ENCODE peak calls at places on chromosomes 4 and X, in seven cellular contexts. One of them, this sample, is unnamed.

GRCh38 chr4:180665994-180666818 is 1577.0 kb upstream of the TENM3 start:
- DNase-seq in NCI-H146: peak; percentile 86
- DNase-seq in amniotic epithelial cell: peak; percentile 29
- DNase-seq in lung: no peak
- DNase-seq in nucleus accumbens: peak; percentile 15
- DNase-seq in stimulated activated CD8-positive, alpha-beta memory T cell treated with anti-CD3 and anti-CD28 coated beads, Interleukin-7, amount 100 ng/mL, for 1 hour: no peak
- DNase-seq in H4: peak; percentile 76
- DNase-seq in this sample: peak; percentile 58

GRCh38 chrX:10656214-10656613 is 35.8 kb upstream of the MID1 start:
- DNase-seq in NCI-H146: peak; percentile 96
- DNase-seq in stimulated activated CD8-positive, alpha-beta memory T cell treated with anti-CD3 and anti-CD28 coated beads, Interleukin-7, amount 100 ng/mL, for 1 hour: no peak
- DNase-seq in lung: no peak
- DNase-seq in amniotic epithelial cell: no peak
- DNase-seq in H4: no peak
- DNase-seq in nucleus accumbens: no peak
- DNase-seq in this sample: no peak

GRCh38 chr4:45186249-45186648 is 459.9 kb upstream of the GNPDA2 start:
- DNase-seq in H4: peak; percentile 44
- DNase-seq in nucleus accumbens: no peak
- DNase-seq in amniotic epithelial cell: no peak
- DNase-seq in stimulated activated CD8-positive, alpha-beta memory T cell treated with anti-CD3 and anti-CD28 coated beads, Interleukin-7, amount 100 ng/mL, for 1 hour: no peak
- DNase-seq in lung: no peak
- DNase-seq in NCI-H146: no peak
- DNase-seq in this sample: no peak

GRCh38 chrX:73262991-73263390 is 48.3 kb upstream of the NAP1L2 start:
- DNase-seq in stimulated activated CD8-positive, alpha-beta memory T cell treated with anti-CD3 and anti-CD28 coated beads, Interleukin-7, amount 100 ng/mL, for 1 hour: no peak
- DNase-seq in lung: no peak
- DNase-seq in amniotic epithelial cell: no peak
- DNase-seq in H4: peak; percentile 12
- DNase-seq in nucleus accumbens: no peak
- DNase-seq in NCI-H146: no peak
- DNase-seq in this sample: no peak

GRCh38 chr4:152148057-152148456 is 387.2 kb upstream of the GATB start:
- DNase-seq in amniotic epithelial cell: no peak
- DNase-seq in nucleus accumbens: no peak
- DNase-seq in NCI-H146: no peak
- DNase-seq in H4: no peak
- DNase-seq in lung: no peak
- DNase-seq in stimulated activated CD8-positive, alpha-beta memory T cell treated with anti-CD3 and anti-CD28 coated beads, Interleukin-7, amount 100 ng/mL, for 1 hour: no peak
- DNase-seq in this sample: no peak

GRCh38 chr4:146458594-146458993 is 63.1 kb downstream of the SLC10A7 start:
- DNase-seq in lung: no peak
- DNase-seq in stimulated activated CD8-positive, alpha-beta memory T cell treated with anti-CD3 and anti-CD28 coated beads, Interleukin-7, amount 100 ng/mL, for 1 hour: no peak
- DNase-seq in NCI-H146: no peak
- DNase-seq in nucleus accumbens: no peak
- DNase-seq in H4: no peak
- DNase-seq in amniotic epithelial cell: no peak
- DNase-seq in this sample: no peak

GRCh38 chrX:129842510-129843208 is 1.0 kb downstream of the ZDHHC9 start:
- DNase-seq in amniotic epithelial cell: no peak
- DNase-seq in lung: peak; percentile 33
- DNase-seq in stimulated activated CD8-positive, alpha-beta memory T cell treated with anti-CD3 and anti-CD28 coated beads, Interleukin-7, amount 100 ng/mL, for 1 hour: no peak
- DNase-seq in NCI-H146: peak; percentile 33
- DNase-seq in H4: no peak
- DNase-seq in nucleus accumbens: no peak
- DNase-seq in this sample: no peak

GRCh38 chr4:127997534-127998388 is 32.6 kb downstream of the ABHD18 start:
- DNase-seq in nucleus accumbens: no peak
- DNase-seq in NCI-H146: no peak
- DNase-seq in amniotic epithelial cell: peak; percentile 80
- DNase-seq in lung: no peak
- DNase-seq in H4: peak; percentile 22
- DNase-seq in stimulated activated CD8-positive, alpha-beta memory T cell treated with anti-CD3 and anti-CD28 coated beads, Interleukin-7, amount 100 ng/mL, for 1 hour: no peak
- DNase-seq in this sample: no peak

GRCh38 chrX:64642482-64642881 is 247.2 kb upstream of the MTMR8 start:
- DNase-seq in nucleus accumbens: no peak
- DNase-seq in stimulated activated CD8-positive, alpha-beta memory T cell treated with anti-CD3 and anti-CD28 coated beads, Interleukin-7, amount 100 ng/mL, for 1 hour: no peak
- DNase-seq in H4: no peak
- DNase-seq in amniotic epithelial cell: no peak
- DNase-seq in lung: no peak
- DNase-seq in NCI-H146: no peak
- DNase-seq in this sample: no peak

GRCh38 chr4:8915201-8916200 is 43.9 kb upstream of the HMX1 start:
- DNase-seq in NCI-H146: no peak
- DNase-seq in amniotic epithelial cell: no peak
- DNase-seq in H4: peak; percentile 4
- DNase-seq in nucleus accumbens: no peak
- DNase-seq in stimulated activated CD8-positive, alpha-beta memory T cell treated with anti-CD3 and anti-CD28 coated beads, Interleukin-7, amount 100 ng/mL, for 1 hour: no peak
- DNase-seq in lung: no peak
- DNase-seq in this sample: no peak